ENCODE peak calls at places on chromosomes 1 and 21, in four cellular contexts. One of them, this sample, is unnamed. For H3K4me1, the result is how much of the 10 kb centered on the place peaks cover.

GRCh38 chr1:207414606-207415108 is 39.5 kb upstream of the CR2 start:
- DNase-seq in A549: no peak
- DNase-seq in mesendoderm: no peak
- DNase-seq in astrocyte: no peak
- DNase-seq in this sample: no peak

GRCh38 chr1:228445867-228446584 is 29.4 kb upstream of the TRIM17 start:
- DNase-seq in A549: peak
- DNase-seq in mesendoderm: peak
- DNase-seq in astrocyte: peak
- DNase-seq in this sample: no peak

GRCh38 chr21:45528981-45529784 is 13.1 kb downstream of the SLC19A1 start:
- DNase-seq in A549: no peak
- DNase-seq in mesendoderm: no peak
- DNase-seq in astrocyte: no peak
- DNase-seq in this sample: peak

GRCh38 chr1:115112496-115113375 is 23.4 kb upstream of the TSPAN2 start:
- DNase-seq in A549: no peak
- DNase-seq in mesendoderm: peak
- DNase-seq in astrocyte: no peak
- DNase-seq in this sample: peak

GRCh38 chr1:62241357-62242131 is 46.9 kb downstream of the L1TD1 start:
- DNase-seq in A549: peak
- DNase-seq in mesendoderm: no peak
- DNase-seq in astrocyte: no peak
- DNase-seq in this sample: no peak

GRCh38 chr1:211259596-211260126 is 495 bp downstream of the RCOR3 start:
- DNase-seq in A549: peak
- DNase-seq in mesendoderm: no peak
- DNase-seq in astrocyte: no peak
- DNase-seq in this sample: peak

GRCh38 chr1:235253219-235253640 is 74.7 kb downstream of the ARID4B start:
- DNase-seq in A549: peak
- DNase-seq in mesendoderm: peak
- DNase-seq in astrocyte: peak
- DNase-seq in this sample: no peak

GRCh38 chr1:115069626-115070308 is 19.5 kb downstream of the TSPAN2 start:
- DNase-seq in A549: no peak
- DNase-seq in mesendoderm: no peak
- DNase-seq in astrocyte: peak
- DNase-seq in this sample: no peak

GRCh38 chr1:47725732-47726495 is 271.3 kb downstream of the TRABD2B start:
- DNase-seq in A549: peak
- DNase-seq in mesendoderm: peak
- DNase-seq in astrocyte: peak
- DNase-seq in this sample: peak

GRCh38 chr1:22557341-22557950 is 5.8 kb upstream of the EPHA8 start:
- DNase-seq in A549: no peak
- DNase-seq in mesendoderm: no peak
- DNase-seq in astrocyte: no peak
- DNase-seq in this sample: no peak

GRCh38 chr1:185244015-185244747 is 72.9 kb downstream of the IVNS1ABP start:
- DNase-seq in A549: peak
- DNase-seq in mesendoderm: no peak
- DNase-seq in astrocyte: peak
- DNase-seq in this sample: no peak

GRCh38 chr1:30273021-30273325 is 450.4 kb downstream of the MATN1 start:
- DNase-seq in A549: no peak
- DNase-seq in mesendoderm: no peak
- DNase-seq in astrocyte: no peak
- DNase-seq in this sample: no peak

GRCh38 chr1:117059334-117059677 is 820 bp upstream of the TTF2 start:
- DNase-seq in A549: peak
- DNase-seq in mesendoderm: no peak
- DNase-seq in astrocyte: no peak
- DNase-seq in this sample: peak

GRCh38 chr21:28509031-28509430 is 483.6 kb downstream of the LTN1 start:
- DNase-seq in A549: no peak
- DNase-seq in mesendoderm: peak
- DNase-seq in astrocyte: no peak
- DNase-seq in this sample: no peak

GRCh38 chr1:3631330-3631729 is 6.5 kb downstream of the TPRG1L start:
- DNase-seq in A549: no peak
- DNase-seq in mesendoderm: no peak
- DNase-seq in astrocyte: no peak
- DNase-seq in this sample: no peak

GRCh38 chr1:175471039-175471800 is 272.2 kb downstream of the TNR start:
- DNase-seq in A549: peak
- DNase-seq in mesendoderm: no peak
- DNase-seq in astrocyte: peak
- DNase-seq in this sample: no peak

GRCh38 chr1:91751281-91751680 is 134.7 kb downstream of the TGFBR3 start:
- DNase-seq in A549: no peak
- DNase-seq in mesendoderm: no peak
- DNase-seq in astrocyte: peak
- DNase-seq in this sample: no peak

GRCh38 chr1:81848880-81849500 is 48.3 kb downstream of the ADGRL2 start:
- DNase-seq in A549: no peak
- DNase-seq in mesendoderm: peak
- DNase-seq in astrocyte: no peak
- DNase-seq in this sample: no peak

GRCh38 chr1:220281159-220281574 is 8.9 kb upstream of the RAB3GAP2 start:
- DNase-seq in A549: peak
- DNase-seq in mesendoderm: peak
- DNase-seq in astrocyte: peak
- DNase-seq in this sample: no peak

GRCh38 chr1:193070942-193071341 is 11.5 kb downstream of the RO60 start:
- DNase-seq in A549: no peak
- DNase-seq in mesendoderm: peak
- DNase-seq in astrocyte: no peak
- DNase-seq in this sample: no peak

GRCh38 chr1:190747643-190748186 is 270.1 kb upstream of the BRINP3 start:
- DNase-seq in A549: no peak
- DNase-seq in mesendoderm: no peak
- DNase-seq in astrocyte: peak
- DNase-seq in this sample: no peak

GRCh38 chr1:203456577-203456976 is 19.0 kb upstream of the PRELP start:
- DNase-seq in A549: no peak
- DNase-seq in mesendoderm: no peak
- DNase-seq in astrocyte: no peak
- DNase-seq in this sample: no peak

GRCh38 chr1:44571712-44572571 is 102.3 kb downstream of the TMEM53 start:
- DNase-seq in A549: no peak
- DNase-seq in mesendoderm: no peak
- DNase-seq in astrocyte: no peak
- DNase-seq in this sample: no peak

GRCh38 chr1:170682159-170682558 is 18.2 kb downstream of the PRRX1 start:
- DNase-seq in A549: no peak
- DNase-seq in mesendoderm: no peak
- DNase-seq in astrocyte: no peak
- DNase-seq in this sample: no peak
- H3K4me1 ChIP-seq in A549: under half
- H3K4me1 ChIP-seq in mesendoderm: under half
- H3K4me1 ChIP-seq in astrocyte: under half
- H3K4me1 ChIP-seq in this sample: under half

GRCh38 chr1:152741656-152742055 is 16.2 kb upstream of the KPRP start:
- DNase-seq in A549: no peak
- DNase-seq in mesendoderm: no peak
- DNase-seq in astrocyte: no peak
- DNase-seq in this sample: no peak

GRCh38 chr1:152745765-152746444 is 11.9 kb upstream of the KPRP start:
- DNase-seq in A549: no peak
- DNase-seq in mesendoderm: no peak
- DNase-seq in astrocyte: no peak
- DNase-seq in this sample: no peak

GRCh38 chr1:152745289-152745704 is 12.5 kb upstream of the KPRP start:
- DNase-seq in A549: peak
- DNase-seq in mesendoderm: no peak
- DNase-seq in astrocyte: peak
- DNase-seq in this sample: no peak

GRCh38 chr1:152739841-152740240 is 18.0 kb upstream of the KPRP start:
- DNase-seq in A549: no peak
- DNase-seq in mesendoderm: no peak
- DNase-seq in astrocyte: no peak
- DNase-seq in this sample: no peak

GRCh38 chr1:152743371-152744145 is 14.3 kb upstream of the KPRP start:
- DNase-seq in A549: peak
- DNase-seq in mesendoderm: no peak
- DNase-seq in astrocyte: no peak
- DNase-seq in this sample: no peak
- H3K4me3 ChIP-seq in A549: no peak
- H3K4me3 ChIP-seq in mesendoderm: no peak
- H3K4me3 ChIP-seq in astrocyte: no peak
- H3K4me3 ChIP-seq in this sample: no peak

GRCh38 chr1:226678701-226679100 is 60.4 kb downstream of the ITPKB start:
- DNase-seq in A549: no peak
- DNase-seq in mesendoderm: peak
- DNase-seq in astrocyte: no peak
- DNase-seq in this sample: no peak
- H3K4me1 ChIP-seq in A549: under half
- H3K4me1 ChIP-seq in mesendoderm: under half
- H3K4me1 ChIP-seq in astrocyte: under half
- H3K4me1 ChIP-seq in this sample: half or more

DNA sequence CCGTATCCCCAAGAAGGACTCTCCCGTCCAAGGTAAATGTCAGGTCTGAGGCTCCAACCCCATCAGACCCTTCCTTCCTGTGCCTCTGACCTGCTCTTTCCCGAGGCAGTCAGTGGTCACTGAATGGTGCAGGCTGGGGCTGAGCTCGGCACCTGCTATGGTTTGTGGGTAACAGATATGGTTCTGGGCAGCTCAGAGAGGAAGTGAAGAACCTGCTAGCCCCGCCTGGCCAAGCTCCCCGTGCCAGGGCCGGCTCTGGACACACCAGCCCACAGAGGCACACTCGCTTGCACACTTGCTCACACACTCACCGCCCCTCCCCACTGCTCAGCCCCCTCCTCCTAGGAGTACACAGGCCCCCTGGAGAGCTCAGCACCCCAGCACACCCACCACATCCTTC is 16.4 kb downstream of the NCMAP start:
- DNase-seq in A549: no peak
- DNase-seq in mesendoderm: no peak
- DNase-seq in astrocyte: no peak
- DNase-seq in this sample: no peak
- H3K4me3 ChIP-seq in A549: no peak
- H3K4me3 ChIP-seq in mesendoderm: no peak
- H3K4me3 ChIP-seq in astrocyte: no peak
- H3K4me3 ChIP-seq in this sample: no peak

DNA sequence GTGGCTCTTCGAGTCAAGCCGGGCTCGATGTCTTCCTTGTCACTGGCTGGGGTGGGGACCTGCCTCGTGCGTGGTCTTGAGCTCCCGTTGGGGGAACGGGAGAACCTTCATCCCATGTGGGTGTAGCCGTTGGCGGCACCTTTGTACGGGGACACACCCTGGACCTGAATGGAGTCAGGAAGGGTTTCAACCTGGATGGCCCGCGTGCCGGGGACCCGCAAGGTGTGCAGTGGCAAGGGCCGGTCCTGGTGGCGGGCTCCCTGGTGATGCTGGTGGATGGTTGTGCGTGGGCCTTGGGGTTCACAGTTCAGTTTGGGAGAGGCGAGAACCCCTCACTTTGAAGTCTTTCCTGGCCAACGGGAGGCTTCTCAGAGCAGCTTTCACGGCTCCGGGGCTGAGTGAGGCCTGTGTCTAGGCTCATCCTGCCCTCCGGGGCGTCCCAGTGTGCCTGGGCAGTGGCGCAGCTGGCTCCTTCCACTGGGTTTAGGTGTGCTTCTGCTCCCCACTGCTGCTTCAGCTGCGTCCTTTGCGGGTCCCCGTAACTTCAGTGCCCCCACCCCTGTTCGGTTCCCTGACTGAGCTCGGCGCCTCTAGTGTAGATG is 11.4 kb downstream of the SKI start:
- DNase-seq in A549: no peak
- DNase-seq in mesendoderm: no peak
- DNase-seq in astrocyte: no peak
- DNase-seq in this sample: no peak
- H3K4me1 ChIP-seq in A549: under half
- H3K4me1 ChIP-seq in mesendoderm: under half
- H3K4me1 ChIP-seq in astrocyte: under half
- H3K4me1 ChIP-seq in this sample: half or more

GRCh38 chr1:101238041-101238515 is 1.3 kb downstream of the S1PR1 start:
- DNase-seq in A549: no peak
- DNase-seq in mesendoderm: no peak
- DNase-seq in astrocyte: no peak
- DNase-seq in this sample: no peak

GRCh38 chr1:101239095-101240040 is 2.5 kb downstream of the S1PR1 start:
- DNase-seq in A549: no peak
- DNase-seq in mesendoderm: no peak
- DNase-seq in astrocyte: no peak
- DNase-seq in this sample: peak

GRCh38 chr1:101238681-101239094 is 1.9 kb downstream of the S1PR1 start:
- DNase-seq in A549: peak
- DNase-seq in mesendoderm: peak
- DNase-seq in astrocyte: peak
- DNase-seq in this sample: peak

GRCh38 chr1:101241485-101242225 is 4.8 kb downstream of the S1PR1 start:
- DNase-seq in A549: no peak
- DNase-seq in mesendoderm: no peak
- DNase-seq in astrocyte: no peak
- DNase-seq in this sample: no peak

DNA sequence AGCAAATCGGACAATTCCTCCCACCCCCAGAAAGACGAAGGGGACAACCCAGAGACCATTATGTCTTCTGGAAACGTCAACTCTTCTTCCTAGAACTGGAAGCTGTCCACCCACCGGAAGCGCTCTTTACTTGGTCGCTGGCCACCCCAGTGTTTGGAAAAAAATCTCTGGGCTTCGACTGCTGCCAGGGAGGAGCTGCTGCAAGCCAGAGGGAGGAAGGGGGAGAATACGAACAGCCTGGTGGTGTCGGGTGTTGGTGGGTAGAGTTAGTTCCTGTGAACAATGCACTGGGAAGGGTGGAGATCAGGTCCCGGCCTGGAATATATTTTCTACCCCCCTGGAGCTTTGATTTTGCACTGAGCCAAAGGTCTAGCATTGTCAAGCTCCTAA is 3.2 kb downstream of the S1PR1 start:
- DNase-seq in A549: no peak
- DNase-seq in mesendoderm: no peak
- DNase-seq in astrocyte: no peak
- DNase-seq in this sample: no peak
- H3K4me3 ChIP-seq in A549: no peak
- H3K4me3 ChIP-seq in mesendoderm: no peak
- H3K4me3 ChIP-seq in astrocyte: no peak
- H3K4me3 ChIP-seq in this sample: peak

DNA sequence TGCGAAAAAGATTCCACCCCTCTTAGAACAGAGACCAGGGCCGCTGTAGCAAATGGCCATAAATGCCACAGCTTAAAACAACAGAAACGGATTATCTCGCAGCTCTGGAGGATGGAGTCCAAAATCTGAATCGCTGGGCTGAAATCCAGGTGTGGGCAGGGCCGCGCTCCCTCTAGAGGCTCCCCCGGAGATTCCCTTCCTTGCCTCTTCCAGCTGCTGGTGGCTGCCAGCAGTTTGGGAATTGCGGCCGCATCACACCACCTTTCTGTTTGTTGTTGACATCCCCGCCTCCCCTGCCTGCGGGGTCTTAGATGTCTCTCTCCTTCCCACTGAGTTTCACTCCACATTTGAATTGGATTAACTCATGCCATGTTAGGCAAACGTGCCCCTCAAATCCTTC is 15.6 kb downstream of the PDE9A start:
- DNase-seq in A549: no peak
- DNase-seq in mesendoderm: peak
- DNase-seq in astrocyte: no peak
- DNase-seq in this sample: no peak
- H3K4me1 ChIP-seq in A549: under half
- H3K4me1 ChIP-seq in mesendoderm: under half
- H3K4me1 ChIP-seq in astrocyte: under half
- H3K4me1 ChIP-seq in this sample: under half